ENCODE peak calls at places on chromosomes 5 and 9, in seven cellular contexts. A is GM23338, Y is PC-3, H is OCI-LY7, V is GM23248, X is Karpas-422, D is hepatocyte. N is an unnamed sample. For H3K9me2, the result is how much of the 10 kb centered on the place peaks cover.

GRCh38 chr9:31799953-31800609 is 584.4 kb upstream of the ACO1 start:
- DNase-seq in A (peak), Y (peak), D (peak), V (peak), H (peak), X (no peak), N (peak)

GRCh38 chr5:147979761-147980160 is 73.4 kb upstream of the C5orf46 start:
- DNase-seq in A (no peak), X (no peak), D (no peak), V (no peak), Y (no peak), H (no peak), N (no peak)

GRCh38 chr5:140637722-140638473 is 1.4 kb upstream of the TMCO6 start:
- DNase-seq in V (no peak), H (no peak), Y (no peak), X (no peak), D (no peak), A (peak), N (no peak)

GRCh38 chr5:320524-321232 is 836 bp upstream of the AHRR start:
- DNase-seq in X (no peak), Y (no peak), D (no peak), V (no peak), H (no peak), A (peak), N (no peak)

GRCh38 chr5:142618125-142618524 is 67.8 kb downstream of the FGF1 start:
- DNase-seq in Y (peak), A (no peak), V (peak), H (no peak), D (no peak), X (no peak), N (no peak)

GRCh38 chr5:10440367-10440990 is 1.2 kb upstream of the ROPN1L start:
- DNase-seq in A (no peak), H (no peak), Y (no peak), V (no peak), D (no peak), X (no peak), N (no peak)

GRCh38 chr5:131671409-131671808 is 36.4 kb upstream of the RAPGEF6 start:
- DNase-seq in D (no peak), A (no peak), V (peak), Y (no peak), X (no peak), H (no peak), N (no peak)

GRCh38 chr5:151031554-151031953 is 11.2 kb downstream of the GPX3 start:
- DNase-seq in D (no peak), V (no peak), A (no peak), X (no peak), H (no peak), Y (no peak), N (no peak)

GRCh38 chr5:158050401-158050800 is 191.5 kb upstream of the CLINT1 start:
- DNase-seq in V (no peak), Y (no peak), X (no peak), H (no peak), A (no peak), D (no peak), N (no peak)

GRCh38 chr9:2053883-2054845 is 39.0 kb downstream of the SMARCA2 start:
- DNase-seq in Y (no peak), X (peak), H (peak), A (no peak), V (peak), D (no peak), N (no peak)

GRCh38 chr5:109455598-109456096 is 45.9 kb upstream of the PJA2 start:
- DNase-seq in X (no peak), A (no peak), Y (peak), D (peak), H (no peak), V (peak), N (peak)

GRCh38 chr5:116848974-116849586 is 274.5 kb upstream of the SEMA6A start:
- DNase-seq in H (no peak), X (no peak), A (no peak), Y (no peak), D (peak), V (no peak), N (no peak)

GRCh38 chr9:113646946-113647914 is 183.7 kb downstream of the RGS3 start:
- DNase-seq in A (no peak), V (no peak), H (no peak), Y (no peak), X (no peak), D (no peak), N (no peak)

GRCh38 chr9:971901-972511 is 4.4 kb upstream of the DMRT3 start:
- DNase-seq in Y (no peak), A (peak), V (no peak), D (peak), X (no peak), H (no peak), N (no peak)

GRCh38 chr9:76667521-76667957 is 96.7 kb upstream of the PCA3 start:
- DNase-seq in H (no peak), D (no peak), Y (no peak), A (no peak), V (peak), X (no peak), N (no peak)

GRCh38 chr5:176441921-176442323 is 6.3 kb upstream of the FAF2 start:
- DNase-seq in H (no peak), A (peak), D (no peak), X (no peak), Y (peak), V (peak), N (no peak)

GRCh38 chr5:180395540-180396274 is 42.6 kb upstream of the GFPT2 start:
- DNase-seq in V (peak), D (no peak), X (no peak), H (no peak), A (no peak), Y (peak), N (no peak)

GRCh38 chr9:6667633-6668280 is 22.2 kb upstream of the GLDC start:
- DNase-seq in H (peak), X (peak), V (peak), D (peak), Y (peak), A (peak), N (no peak)

GRCh38 chr9:114745108-114745848 is 60.6 kb downstream of the TNFSF15 start:
- DNase-seq in Y (peak), H (no peak), X (no peak), A (no peak), V (peak), D (no peak), N (no peak)

GRCh38 chr9:29999645-30000044 is 2384.8 kb upstream of the ACO1 start:
- DNase-seq in A (no peak), D (peak), X (no peak), V (no peak), H (no peak), Y (no peak), N (no peak)

GRCh38 chr9:3760031-3760430 is 234.2 kb upstream of the RFX3 start:
- DNase-seq in Y (peak), H (no peak), D (no peak), V (no peak), X (no peak), A (peak), N (no peak)

GRCh38 chr5:10756539-10756938 is 4.5 kb downstream of the DAP start:
- DNase-seq in D (no peak), V (peak), H (no peak), Y (peak), X (peak), A (no peak), N (no peak)

GRCh38 chr5:170603578-170604565 is 100.1 kb downstream of the KCNIP1 start:
- DNase-seq in V (peak), X (peak), A (peak), D (peak), H (peak), Y (peak), N (peak)

GRCh38 chr5:133149333-133149732 is 97.5 kb downstream of the HSPA4 start:
- DNase-seq in X (no peak), Y (no peak), V (no peak), A (no peak), H (no peak), D (no peak), N (no peak)

GRCh38 chr9:69307446-69308216 is 17.4 kb upstream of the ENTREP1 start:
- DNase-seq in X (no peak), A (peak), V (peak), H (no peak), Y (no peak), D (peak), N (no peak)

GRCh38 chr5:108560581-108560980 is 178.7 kb upstream of the FBXL17 start:
- DNase-seq in A (no peak), D (peak), H (no peak), X (no peak), V (peak), Y (peak), N (no peak)

GRCh38 chr9:38418366-38418765 is 5.9 kb downstream of the IGFBPL1 start:
- DNase-seq in X (no peak), H (no peak), V (no peak), D (no peak), Y (no peak), A (no peak), N (no peak)

GRCh38 chr5:150612405-150612804 is 28.1 kb upstream of the SYNPO start:
- DNase-seq in D (no peak), Y (no peak), X (no peak), H (no peak), A (no peak), V (no peak), N (no peak)

GRCh38 chr9:130287736-130288135 is 22.2 kb downstream of the HMCN2 start:
- DNase-seq in V (no peak), Y (no peak), D (no peak), H (no peak), X (no peak), A (no peak), N (no peak)

DNA sequence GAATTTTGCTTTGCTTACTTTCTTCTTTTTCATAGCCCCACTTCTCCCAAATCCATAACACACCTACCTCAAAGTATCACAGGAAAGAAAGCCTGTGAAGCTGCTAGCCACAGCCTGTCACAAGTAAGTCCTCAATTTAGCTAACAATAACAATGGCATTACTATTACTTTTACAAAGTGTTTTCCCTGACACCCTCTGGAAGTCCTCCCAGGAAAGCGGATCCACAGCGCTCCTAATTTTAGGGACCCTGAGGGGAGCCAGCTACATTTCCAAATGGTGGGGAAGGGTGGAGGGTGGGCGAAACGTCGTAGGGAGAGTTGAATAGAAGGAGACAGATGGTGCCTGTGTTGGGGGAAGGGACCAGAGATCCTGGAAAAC is 554 bp upstream of the WWC1 start:
- DNase-seq in A (peak), D (no peak), H (no peak), V (no peak), Y (no peak), X (no peak), N (no peak)
- H3K9me2 ChIP-seq in A (under half), D (under half), H (under half), V (under half), Y (under half), X (under half), N (under half)

DNA sequence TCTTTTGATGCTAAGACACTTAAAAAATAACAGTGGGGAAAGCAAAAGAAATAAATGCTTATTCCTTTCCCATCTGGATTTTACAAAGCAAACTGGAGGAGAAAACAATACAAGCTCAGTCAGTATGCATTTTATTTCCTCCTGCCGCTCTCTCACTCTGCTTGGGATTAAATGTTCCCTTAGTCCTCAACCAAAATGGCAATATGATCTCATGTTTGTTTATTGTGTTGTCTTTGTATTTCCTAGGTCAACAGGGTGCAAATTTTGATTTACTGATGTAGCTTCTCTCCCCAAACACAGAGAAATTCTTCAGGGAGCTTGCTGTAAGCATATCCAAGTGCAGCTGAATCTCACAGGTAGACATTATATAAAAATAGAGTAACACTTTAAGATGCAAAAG is 92.1 kb upstream of the ERBIN start:
- DNase-seq in X (no peak), H (no peak), D (no peak), V (no peak), Y (no peak), A (no peak), N (no peak)
- H3K9me2 ChIP-seq in X (under half), H (under half), D (under half), V (under half), Y (under half), A (under half), N (under half)

GRCh38 chr5:64806537-64806936 is 37.8 kb downstream of the CWC27 start:
- DNase-seq in D (no peak), A (no peak), X (no peak), Y (no peak), V (no peak), H (no peak), N (no peak)

GRCh38 chr5:64796301-64796700 is 27.6 kb downstream of the CWC27 start:
- DNase-seq in A (no peak), H (no peak), D (no peak), Y (no peak), X (no peak), V (no peak), N (no peak)

DNA sequence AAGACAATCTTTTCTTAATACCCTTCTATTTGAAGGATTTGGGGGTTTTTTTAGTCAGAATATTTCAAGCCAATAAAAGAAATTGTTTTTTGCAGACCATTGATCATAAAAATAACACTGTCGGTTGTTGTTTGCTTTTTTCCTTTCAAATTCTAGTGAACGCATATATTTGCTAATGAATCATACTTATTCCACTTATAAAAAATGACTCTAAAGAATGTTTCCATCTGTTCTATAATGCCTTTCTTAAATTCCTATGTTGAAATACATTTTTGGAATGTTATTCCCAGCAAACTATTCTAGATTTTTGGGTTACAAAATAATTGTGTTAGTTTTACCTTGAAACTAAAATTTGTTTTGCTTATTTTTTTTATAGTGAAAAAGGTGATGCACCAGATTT is 32.2 kb downstream of the CWC27 start:
- DNase-seq in X (no peak), H (no peak), D (no peak), V (no peak), Y (peak), A (no peak), N (no peak)
- H3K9me2 ChIP-seq in X (under half), H (under half), D (under half), V (under half), Y (under half), A (under half), N (under half)

GRCh38 chr9:120510816-120511215 is 69.2 kb downstream of the CDK5RAP2 start:
- DNase-seq in V (no peak), A (no peak), D (no peak), H (no peak), X (no peak), Y (no peak), N (no peak)
- H3K9me2 ChIP-seq in V (under half), A (under half), D (under half), H (under half), X (under half), Y (under half), N (under half)

GRCh38 chr9:118767571-118767970 is 601.7 kb downstream of the BRINP1 start:
- DNase-seq in V (no peak), D (no peak), H (no peak), A (no peak), Y (no peak), X (no peak), N (no peak)
- H3K9me2 ChIP-seq in V (under half), D (under half), H (under half), A (under half), Y (under half), X (under half), N (under half)

GRCh38 chr9:133737071-133737773 is 930 bp downstream of the SARDH start:
- DNase-seq in D (no peak), X (no peak), Y (no peak), V (no peak), H (no peak), A (no peak), N (no peak)

GRCh38 chr9:133739408-133740280 is 1.5 kb upstream of the SARDH start:
- DNase-seq in Y (no peak), X (no peak), V (no peak), A (no peak), H (no peak), D (peak), N (no peak)

GRCh38 chr9:133738039-133738805 is at the start of gene SARDH:
- DNase-seq in X (peak), Y (peak), V (peak), A (peak), D (peak), H (peak), N (no peak)

GRCh38 chr9:133737774-133738038 is 446 bp downstream of the SARDH start:
- DNase-seq in V (no peak), H (no peak), A (no peak), D (no peak), X (no peak), Y (no peak), N (no peak)

DNA sequence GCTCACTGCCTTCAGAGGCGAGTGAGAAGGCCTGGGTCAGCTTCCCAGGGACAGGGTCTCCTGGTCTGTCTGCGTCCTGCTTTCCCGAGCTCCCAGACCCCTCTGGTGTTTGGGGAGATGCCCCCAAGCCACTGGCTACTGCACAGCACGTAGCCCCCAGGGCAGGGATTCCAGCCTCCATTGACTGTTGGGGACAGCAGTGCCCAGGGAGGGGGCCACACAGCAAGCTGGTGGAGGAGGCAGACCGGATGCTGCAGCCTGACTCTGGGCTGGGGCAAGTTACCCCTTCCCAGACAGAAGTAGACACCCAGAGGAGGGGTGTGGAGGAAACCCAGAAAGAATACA is 626 bp upstream of the SARDH start:
- DNase-seq in D (no peak), A (no peak), X (no peak), H (no peak), Y (no peak), V (no peak), N (no peak)
- H3K9me2 ChIP-seq in D (under half), A (under half), X (under half), H (under half), Y (under half), V (under half), N (under half)

DNA sequence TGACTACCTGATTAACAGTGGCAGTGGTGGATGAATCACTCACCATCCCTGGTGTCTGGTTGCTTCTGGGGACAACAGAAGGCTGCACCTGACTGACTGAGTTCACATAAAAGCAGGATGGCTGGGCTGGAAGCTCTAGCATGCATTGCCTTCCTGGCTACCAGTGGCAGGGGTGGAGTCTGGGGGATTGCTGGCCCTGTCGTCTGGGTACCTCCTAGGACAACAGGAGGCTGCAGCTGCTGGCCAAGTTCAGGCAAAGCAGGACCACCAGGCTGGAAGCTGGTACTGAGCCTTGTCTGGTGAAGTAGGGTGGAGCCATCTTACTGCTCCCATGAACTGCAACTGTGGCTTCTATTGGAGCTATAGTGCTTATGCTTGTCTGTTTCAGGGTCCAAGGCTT is 480.8 kb upstream of the CTNND2 start:
- DNase-seq in V (no peak), H (no peak), A (no peak), D (no peak), Y (peak), X (no peak), N (no peak)
- H3K9me2 ChIP-seq in V (under half), H (under half), A (under half), D (under half), Y (under half), X (under half), N (under half)